ENCODE peak calls at places on chromosomes 12 and 14, in nine cellular contexts. R is tibial nerve, H is A549, C is lung, K is transverse colon, X is PC-3, E is Peyer's patch, V is thyroid gland, A is sigmoid colon. O is an unnamed sample.

GRCh38 chr14:25537846-25538455 is 488.0 kb upstream of the STXBP6 start:
- DNase-seq in V (no peak), R (no peak), E (no peak), H (peak), C (no peak), A (no peak), X (peak), K (peak), O (no peak)

GRCh38 chr14:20652996-20653975 is 11.8 kb upstream of the OR6S1 start:
- DNase-seq in K (no peak), C (no peak), H (peak), V (no peak), E (no peak), R (no peak), A (no peak), X (no peak), O (no peak)

GRCh38 chr14:61838661-61839060 is 76.4 kb downstream of the SNAPC1 start:
- DNase-seq in C (no peak), R (no peak), K (no peak), A (no peak), V (no peak), X (peak), E (no peak), H (no peak), O (no peak)

GRCh38 chr12:30145351-30146017 is 361.7 kb upstream of the TMTC1 start:
- DNase-seq in C (no peak), K (no peak), H (no peak), V (no peak), E (no peak), A (no peak), X (no peak), R (no peak), O (no peak)

GRCh38 chr12:1883513-1883912 is 34.9 kb downstream of the CACNA2D4 start:
- DNase-seq in C (no peak), V (no peak), A (no peak), K (no peak), R (no peak), X (no peak), E (no peak), H (no peak), O (no peak)

GRCh38 chr12:3365416-3366385 is 125.3 kb upstream of the PRMT8 start:
- DNase-seq in V (peak), A (no peak), E (no peak), K (no peak), H (no peak), R (no peak), C (no peak), X (peak), O (no peak)

GRCh38 chr14:71403673-71404072 is 496.4 kb downstream of the PCNX1 start:
- DNase-seq in X (peak), A (no peak), R (no peak), K (peak), C (no peak), H (peak), E (no peak), V (no peak), O (peak)

GRCh38 chr12:53951577-53952334 is 2.9 kb upstream of the HOXC12 start:
- DNase-seq in K (no peak), X (no peak), E (no peak), C (no peak), V (no peak), H (no peak), R (no peak), A (no peak), O (no peak)

DNA sequence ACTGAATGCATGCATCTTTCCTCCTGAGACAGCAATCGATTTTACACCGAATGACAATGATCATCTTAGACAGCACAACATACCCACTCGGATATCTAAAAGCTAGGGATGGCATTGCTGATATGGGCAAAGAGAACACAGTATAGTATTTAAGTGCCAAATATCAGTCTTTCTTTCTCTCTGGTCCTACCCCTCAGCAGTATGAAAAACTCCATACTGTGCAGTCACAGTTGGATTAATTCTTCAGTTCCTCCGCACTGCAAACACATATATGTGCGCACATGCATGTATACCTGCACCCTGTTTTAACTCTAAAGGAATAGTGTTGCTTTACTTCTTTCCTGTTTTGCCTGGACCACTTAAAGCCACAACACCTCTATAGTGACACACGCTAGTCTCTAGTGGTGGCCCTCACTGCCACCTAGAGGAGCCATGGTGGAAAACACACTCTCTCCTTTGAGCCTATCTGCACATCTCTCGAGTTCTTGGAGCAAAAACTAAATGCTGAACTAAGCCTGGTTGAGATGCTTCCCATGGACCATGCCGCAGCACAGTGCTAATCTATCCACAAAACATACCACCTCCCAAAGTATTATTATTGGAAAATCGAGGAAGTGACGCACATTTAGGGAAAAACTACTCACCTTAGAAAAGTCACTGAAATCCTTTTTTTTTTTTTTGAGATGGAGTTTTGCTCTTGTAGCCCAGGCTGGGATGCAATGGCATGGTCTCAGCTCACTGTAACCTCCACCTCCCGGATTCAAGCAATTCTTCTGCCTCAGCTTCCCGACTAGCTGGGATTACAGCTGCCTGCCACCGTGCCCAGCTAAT is 11.9 kb downstream of the TMEM52B start:
- DNase-seq in A (peak), X (peak), R (peak), H (peak), E (no peak), K (peak), C (peak), V (peak), O (peak)
- TF ChIP-seq CTCF in A (peak), X (peak), R (peak), H (peak), E (peak), K (peak), C (peak), V (peak), O (peak)

DNA sequence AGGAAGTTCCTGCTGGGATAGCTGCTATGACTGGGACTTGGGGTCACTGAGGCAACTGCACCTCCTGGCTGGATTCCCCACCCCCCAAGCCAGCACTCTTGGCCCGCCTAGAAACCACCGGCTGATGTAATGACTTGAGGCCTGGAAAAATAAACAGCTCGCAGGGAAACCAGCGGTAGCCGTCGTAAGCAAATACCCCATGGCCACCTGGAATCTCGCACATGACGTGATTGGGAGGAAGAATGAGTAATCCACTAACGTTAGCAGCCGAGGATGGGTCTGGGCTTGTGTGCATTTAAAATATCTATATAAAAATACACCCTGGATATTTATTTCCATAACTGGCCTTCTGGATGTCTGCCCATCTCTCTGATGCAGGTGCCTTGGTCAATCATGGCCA is 120.0 kb downstream of the SMOC1 start:
- DNase-seq in V (no peak), E (no peak), K (no peak), X (peak), A (no peak), R (no peak), C (no peak), H (peak), O (no peak)
- H3K27ac ChIP-seq in V (no peak), E (no peak), K (no peak), X (peak), A (no peak), R (no peak), C (no peak), H (peak), O (no peak)

GRCh38 chr12:50574621-50575348 is 70.0 kb downstream of the DIP2B start:
- DNase-seq in R (no peak), K (no peak), C (no peak), X (no peak), A (no peak), E (no peak), H (no peak), V (no peak), O (no peak)
- TF ChIP-seq CTCF in R (no peak), K (no peak), C (no peak), X (no peak), A (no peak), E (no peak), H (no peak), V (no peak), O (no peak)

DNA sequence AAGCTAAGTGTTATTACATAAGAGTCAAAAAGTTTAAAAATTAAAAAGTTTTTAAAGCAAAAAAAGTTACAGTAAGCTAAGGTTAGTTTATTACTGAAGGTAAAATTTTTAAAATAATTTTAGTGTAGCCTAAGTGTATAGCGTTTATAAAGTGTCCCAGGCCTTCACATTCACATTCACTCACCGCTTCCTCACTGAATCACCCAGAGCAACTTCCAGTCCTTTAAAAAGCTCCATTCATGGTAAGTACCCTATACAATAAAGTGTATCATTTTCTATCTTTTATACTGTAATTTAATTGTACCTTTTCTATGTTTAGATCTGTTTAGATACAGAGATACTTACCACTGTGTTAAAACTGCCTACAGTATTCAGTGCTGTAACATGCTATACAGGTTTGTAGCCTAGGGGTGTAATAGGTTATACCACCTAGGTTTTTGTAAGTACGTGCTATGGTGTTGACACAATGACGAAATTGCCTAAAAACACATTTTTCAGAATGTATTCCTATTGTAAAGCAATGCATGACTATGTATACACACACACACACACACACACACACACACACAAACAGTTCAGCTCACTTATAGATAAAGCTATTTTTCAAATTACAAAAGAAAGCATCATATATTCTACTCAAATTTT is 3.7 kb downstream of the CLEC14A start:
- DNase-seq in A (no peak), R (no peak), H (no peak), C (no peak), X (peak), E (no peak), V (no peak), K (no peak), O (no peak)
- H3K27ac ChIP-seq in A (no peak), R (no peak), H (no peak), C (no peak), X (no peak), E (peak), V (no peak), K (no peak), O (no peak)

GRCh38 chr12:119835068-119835467 is 42.1 kb downstream of the CIT start:
- DNase-seq in V (no peak), K (no peak), X (peak), A (no peak), C (no peak), R (no peak), E (no peak), H (peak), O (no peak)
- TF ChIP-seq CTCF in V (no peak), K (no peak), X (peak), A (no peak), C (no peak), R (no peak), E (no peak), H (no peak), O (no peak)

GRCh38 chr12:98503343-98503592 is 12.1 kb upstream of the TMPO start:
- DNase-seq in K (peak), X (peak), V (peak), C (peak), R (peak), H (peak), A (peak), E (peak), O (peak)
- H3K27ac ChIP-seq in K (peak), X (peak), V (peak), C (peak), R (peak), H (peak), A (peak), E (peak), O (peak)

GRCh38 chr12:43937947-43938346 is 102.1 kb downstream of the TMEM117 start:
- DNase-seq in C (no peak), K (no peak), E (no peak), R (no peak), H (peak), X (peak), V (no peak), A (no peak), O (no peak)
- TF ChIP-seq CTCF in C (no peak), K (no peak), E (no peak), R (no peak), H (no peak), X (peak), V (no peak), A (no peak), O (no peak)

GRCh38 chr12:65741662-65742480 is 82.4 kb upstream of the HMGA2 start:
- DNase-seq in H (peak), A (no peak), C (no peak), K (peak), X (no peak), E (peak), V (peak), R (no peak), O (no peak)
- H3K27ac ChIP-seq in H (peak), A (no peak), C (no peak), K (no peak), X (no peak), E (no peak), V (no peak), R (no peak), O (no peak)